ENCODE peak calls at places on chromosomes 6 and 20, in nine cellular contexts. One of them, this sample, is unnamed.

GRCh38 chr6:127566671-127567070 is 10.3 kb upstream of the C6orf58 start:
- DNase-seq in tibial artery: no peak
- DNase-seq in B cell: no peak
- DNase-seq in gastrocnemius medialis: no peak
- DNase-seq in HFFc6: no peak
- DNase-seq in natural killer cell: no peak
- DNase-seq in neural progenitor cell: no peak
- DNase-seq in esophagus muscularis mucosa: no peak
- DNase-seq in neural crest cell: no peak
- DNase-seq in this sample: no peak

GRCh38 chr20:25508083-25508770 is 77.1 kb downstream of the NINL start:
- DNase-seq in gastrocnemius medialis: no peak
- DNase-seq in neural crest cell: no peak
- DNase-seq in tibial artery: no peak
- DNase-seq in natural killer cell: no peak
- DNase-seq in B cell: no peak
- DNase-seq in HFFc6: peak
- DNase-seq in esophagus muscularis mucosa: no peak
- DNase-seq in neural progenitor cell: no peak
- DNase-seq in this sample: no peak

GRCh38 chr6:155487362-155488130 is 31.9 kb upstream of the NOX3 start:
- DNase-seq in neural crest cell: no peak
- DNase-seq in B cell: no peak
- DNase-seq in natural killer cell: no peak
- DNase-seq in tibial artery: no peak
- DNase-seq in esophagus muscularis mucosa: no peak
- DNase-seq in gastrocnemius medialis: no peak
- DNase-seq in neural progenitor cell: no peak
- DNase-seq in HFFc6: no peak
- DNase-seq in this sample: no peak

GRCh38 chr6:54173084-54173483 is 61.8 kb downstream of the MLIP start:
- DNase-seq in neural progenitor cell: no peak
- DNase-seq in gastrocnemius medialis: no peak
- DNase-seq in tibial artery: no peak
- DNase-seq in B cell: no peak
- DNase-seq in esophagus muscularis mucosa: no peak
- DNase-seq in HFFc6: no peak
- DNase-seq in natural killer cell: no peak
- DNase-seq in neural crest cell: no peak
- DNase-seq in this sample: no peak

GRCh38 chr20:44370639-44371218 is 15.2 kb downstream of the HNF4A start:
- DNase-seq in esophagus muscularis mucosa: no peak
- DNase-seq in HFFc6: no peak
- DNase-seq in neural crest cell: no peak
- DNase-seq in B cell: no peak
- DNase-seq in neural progenitor cell: no peak
- DNase-seq in tibial artery: no peak
- DNase-seq in gastrocnemius medialis: no peak
- DNase-seq in natural killer cell: no peak
- DNase-seq in this sample: no peak

GRCh38 chr20:2816583-2817340 is 598 bp downstream of the TMEM239 start:
- DNase-seq in HFFc6: no peak
- DNase-seq in neural crest cell: no peak
- DNase-seq in natural killer cell: no peak
- DNase-seq in neural progenitor cell: peak
- DNase-seq in gastrocnemius medialis: no peak
- DNase-seq in B cell: no peak
- DNase-seq in tibial artery: no peak
- DNase-seq in esophagus muscularis mucosa: no peak
- DNase-seq in this sample: no peak

GRCh38 chr6:99434702-99435530 is 9.8 kb upstream of the PNISR start:
- DNase-seq in HFFc6: peak
- DNase-seq in esophagus muscularis mucosa: no peak
- DNase-seq in neural progenitor cell: no peak
- DNase-seq in natural killer cell: no peak
- DNase-seq in neural crest cell: no peak
- DNase-seq in B cell: no peak
- DNase-seq in gastrocnemius medialis: no peak
- DNase-seq in tibial artery: no peak
- DNase-seq in this sample: no peak

GRCh38 chr6:148182378-148182777 is 160.3 kb upstream of the SASH1 start:
- DNase-seq in B cell: no peak
- DNase-seq in neural progenitor cell: no peak
- DNase-seq in neural crest cell: no peak
- DNase-seq in tibial artery: no peak
- DNase-seq in natural killer cell: no peak
- DNase-seq in esophagus muscularis mucosa: no peak
- DNase-seq in HFFc6: no peak
- DNase-seq in gastrocnemius medialis: no peak
- DNase-seq in this sample: no peak

GRCh38 chr6:139965393-139965792 is 590.9 kb upstream of the CITED2 start:
- DNase-seq in HFFc6: no peak
- DNase-seq in neural progenitor cell: no peak
- DNase-seq in tibial artery: no peak
- DNase-seq in gastrocnemius medialis: no peak
- DNase-seq in natural killer cell: no peak
- DNase-seq in neural crest cell: no peak
- DNase-seq in B cell: no peak
- DNase-seq in esophagus muscularis mucosa: no peak
- DNase-seq in this sample: no peak

GRCh38 chr6:3363296-3364025 is 93.4 kb downstream of the SLC22A23 start:
- DNase-seq in neural crest cell: no peak
- DNase-seq in neural progenitor cell: no peak
- DNase-seq in tibial artery: no peak
- DNase-seq in esophagus muscularis mucosa: no peak
- DNase-seq in gastrocnemius medialis: no peak
- DNase-seq in B cell: no peak
- DNase-seq in HFFc6: no peak
- DNase-seq in natural killer cell: no peak
- DNase-seq in this sample: no peak

GRCh38 chr6:43964659-43965570 is 162.3 kb downstream of the MRPL14 start:
- DNase-seq in esophagus muscularis mucosa: no peak
- DNase-seq in natural killer cell: no peak
- DNase-seq in B cell: no peak
- DNase-seq in neural crest cell: no peak
- DNase-seq in HFFc6: no peak
- DNase-seq in tibial artery: no peak
- DNase-seq in gastrocnemius medialis: no peak
- DNase-seq in neural progenitor cell: no peak
- DNase-seq in this sample: no peak

GRCh38 chr6:15527838-15528617 is 134.8 kb downstream of the DTNBP1 start:
- DNase-seq in B cell: no peak
- DNase-seq in neural progenitor cell: no peak
- DNase-seq in neural crest cell: no peak
- DNase-seq in HFFc6: no peak
- DNase-seq in natural killer cell: no peak
- DNase-seq in esophagus muscularis mucosa: no peak
- DNase-seq in gastrocnemius medialis: no peak
- DNase-seq in tibial artery: no peak
- DNase-seq in this sample: no peak

GRCh38 chr20:64144144-64144912 is 19.9 kb upstream of the MYT1 start:
- DNase-seq in esophagus muscularis mucosa: no peak
- DNase-seq in natural killer cell: no peak
- DNase-seq in gastrocnemius medialis: no peak
- DNase-seq in neural progenitor cell: no peak
- DNase-seq in B cell: no peak
- DNase-seq in tibial artery: no peak
- DNase-seq in HFFc6: no peak
- DNase-seq in neural crest cell: no peak
- DNase-seq in this sample: no peak

GRCh38 chr20:19710336-19710721 is 47.7 kb upstream of the RIN2 start:
- DNase-seq in esophagus muscularis mucosa: no peak
- DNase-seq in neural progenitor cell: no peak
- DNase-seq in B cell: no peak
- DNase-seq in natural killer cell: no peak
- DNase-seq in tibial artery: no peak
- DNase-seq in gastrocnemius medialis: no peak
- DNase-seq in HFFc6: no peak
- DNase-seq in neural crest cell: no peak
- DNase-seq in this sample: no peak

GRCh38 chr20:22352019-22352418 is 232.4 kb downstream of the FOXA2 start:
- DNase-seq in esophagus muscularis mucosa: peak
- DNase-seq in natural killer cell: no peak
- DNase-seq in neural progenitor cell: no peak
- DNase-seq in tibial artery: no peak
- DNase-seq in HFFc6: no peak
- DNase-seq in B cell: no peak
- DNase-seq in gastrocnemius medialis: no peak
- DNase-seq in neural crest cell: no peak
- DNase-seq in this sample: no peak

GRCh38 chr6:111486921-111487320 is 3.9 kb upstream of the REV3L start:
- DNase-seq in gastrocnemius medialis: peak
- DNase-seq in neural crest cell: no peak
- DNase-seq in tibial artery: no peak
- DNase-seq in B cell: no peak
- DNase-seq in HFFc6: no peak
- DNase-seq in neural progenitor cell: no peak
- DNase-seq in natural killer cell: no peak
- DNase-seq in esophagus muscularis mucosa: no peak
- DNase-seq in this sample: no peak

GRCh38 chr20:10667560-10668167 is 6.1 kb downstream of the JAG1 start:
- DNase-seq in natural killer cell: no peak
- DNase-seq in gastrocnemius medialis: no peak
- DNase-seq in B cell: no peak
- DNase-seq in tibial artery: no peak
- DNase-seq in HFFc6: no peak
- DNase-seq in neural crest cell: no peak
- DNase-seq in esophagus muscularis mucosa: no peak
- DNase-seq in neural progenitor cell: peak
- DNase-seq in this sample: no peak
- TF ChIP-seq CTCF in natural killer cell: no peak
- TF ChIP-seq CTCF in gastrocnemius medialis: no peak
- TF ChIP-seq CTCF in B cell: no peak
- TF ChIP-seq CTCF in tibial artery: peak
- TF ChIP-seq CTCF in HFFc6: no peak
- TF ChIP-seq CTCF in neural crest cell: no peak
- TF ChIP-seq CTCF in esophagus muscularis mucosa: no peak
- TF ChIP-seq CTCF in neural progenitor cell: no peak
- TF ChIP-seq CTCF in this sample: no peak

DNA sequence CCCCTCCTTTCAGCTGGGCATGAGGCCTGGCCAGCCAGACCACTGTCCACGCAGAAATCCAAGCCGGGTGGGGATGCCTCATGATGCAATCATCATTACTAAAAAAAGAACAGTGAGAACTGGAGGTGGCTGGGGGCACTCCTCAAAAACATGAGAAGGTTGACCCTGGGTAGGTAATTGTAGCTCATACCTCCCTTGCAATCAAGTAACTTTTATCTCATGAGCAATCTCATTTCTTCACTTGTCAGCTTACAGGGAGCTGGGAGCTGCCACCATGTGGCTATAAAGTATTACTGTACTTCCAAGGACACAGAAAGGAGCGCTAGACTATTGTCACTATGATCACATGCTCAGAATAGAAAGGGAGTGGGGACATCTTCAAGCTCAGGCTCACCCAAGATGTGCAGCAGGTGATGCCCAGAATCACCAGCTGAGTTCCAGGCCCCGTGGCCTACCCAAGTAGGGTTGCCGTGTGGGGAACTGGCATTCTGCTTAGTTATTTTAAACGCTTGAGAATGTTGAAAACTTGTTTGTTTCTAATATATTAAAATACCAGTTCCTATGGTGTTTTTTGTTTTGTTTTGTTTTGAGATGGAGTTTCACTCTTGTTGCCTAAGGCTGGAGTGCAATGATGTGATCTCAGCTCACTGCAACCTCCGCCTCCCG is 3.0 kb upstream of the CDH26 start:
- DNase-seq in esophagus muscularis mucosa: no peak
- DNase-seq in neural crest cell: no peak
- DNase-seq in tibial artery: no peak
- DNase-seq in HFFc6: peak
- DNase-seq in natural killer cell: no peak
- DNase-seq in B cell: no peak
- DNase-seq in gastrocnemius medialis: peak
- DNase-seq in neural progenitor cell: peak
- DNase-seq in this sample: no peak
- TF ChIP-seq CTCF in esophagus muscularis mucosa: no peak
- TF ChIP-seq CTCF in neural crest cell: peak
- TF ChIP-seq CTCF in tibial artery: peak
- TF ChIP-seq CTCF in HFFc6: peak
- TF ChIP-seq CTCF in natural killer cell: no peak
- TF ChIP-seq CTCF in B cell: no peak
- TF ChIP-seq CTCF in gastrocnemius medialis: peak
- TF ChIP-seq CTCF in neural progenitor cell: peak
- TF ChIP-seq CTCF in this sample: peak

DNA sequence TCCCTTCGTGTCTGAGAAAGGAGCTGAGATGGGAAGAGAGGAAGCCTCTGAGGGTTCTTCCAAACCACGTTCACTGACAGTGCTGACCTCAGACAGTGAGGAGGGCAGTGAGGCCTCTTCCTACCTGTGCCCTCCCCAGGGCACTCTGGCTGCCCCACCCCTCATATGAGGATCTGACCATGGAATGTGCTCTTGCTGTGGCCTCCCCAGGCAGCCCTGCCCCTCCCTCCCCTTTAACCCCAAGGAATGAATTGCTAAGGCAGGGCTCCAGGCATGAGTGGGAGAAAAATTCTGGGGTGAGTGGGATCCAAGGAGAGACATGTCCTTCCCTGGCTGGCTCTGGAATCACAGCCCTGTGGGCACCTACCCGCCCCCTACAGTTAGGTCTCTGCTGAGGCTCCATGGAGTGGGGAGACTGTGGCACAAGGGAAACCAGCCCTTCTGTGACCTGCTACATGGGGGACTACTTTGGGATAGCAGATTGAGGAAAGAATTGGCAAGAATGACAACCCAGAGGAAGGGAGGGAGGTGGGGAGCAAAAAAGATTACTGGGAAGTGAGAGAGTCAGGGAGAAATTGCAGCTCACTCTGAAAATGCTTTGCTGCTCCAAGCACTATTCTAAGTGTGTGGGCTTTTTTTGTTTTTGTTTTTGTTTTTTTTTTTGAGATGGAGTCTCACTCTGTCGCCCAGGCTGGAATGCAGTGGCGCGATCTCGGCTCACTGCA is 29.4 kb downstream of the TNXB start:
- DNase-seq in gastrocnemius medialis: no peak
- DNase-seq in natural killer cell: no peak
- DNase-seq in neural progenitor cell: no peak
- DNase-seq in tibial artery: no peak
- DNase-seq in HFFc6: no peak
- DNase-seq in esophagus muscularis mucosa: no peak
- DNase-seq in neural crest cell: no peak
- DNase-seq in B cell: no peak
- DNase-seq in this sample: no peak
- TF ChIP-seq CTCF in gastrocnemius medialis: no peak
- TF ChIP-seq CTCF in natural killer cell: no peak
- TF ChIP-seq CTCF in neural progenitor cell: no peak
- TF ChIP-seq CTCF in tibial artery: no peak
- TF ChIP-seq CTCF in HFFc6: no peak
- TF ChIP-seq CTCF in esophagus muscularis mucosa: no peak
- TF ChIP-seq CTCF in neural crest cell: no peak
- TF ChIP-seq CTCF in B cell: no peak
- TF ChIP-seq CTCF in this sample: no peak

DNA sequence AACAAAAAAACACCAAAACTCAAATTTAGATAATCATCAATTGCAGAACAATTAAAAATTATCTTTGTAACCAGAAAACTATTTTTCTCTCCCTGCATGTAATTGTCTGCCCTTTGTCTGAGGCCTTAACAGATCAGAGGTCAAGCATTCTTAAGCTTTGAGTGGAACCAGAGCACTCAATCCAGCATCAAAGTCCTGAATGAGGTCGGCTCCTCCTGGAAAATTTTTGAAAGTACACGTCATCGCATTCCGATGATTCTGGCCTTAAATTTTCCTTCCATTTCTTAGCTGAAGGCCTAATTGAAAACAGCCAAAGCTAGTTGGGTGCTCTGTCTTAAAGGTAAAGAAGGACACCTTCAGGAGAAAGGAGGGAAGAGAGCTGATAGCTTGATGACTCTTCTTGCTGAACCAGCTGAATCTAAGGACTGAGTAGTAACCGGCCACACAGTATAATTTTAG is 510.2 kb upstream of the SULF2 start:
- DNase-seq in neural progenitor cell: peak
- DNase-seq in HFFc6: peak
- DNase-seq in tibial artery: no peak
- DNase-seq in esophagus muscularis mucosa: no peak
- DNase-seq in natural killer cell: no peak
- DNase-seq in B cell: no peak
- DNase-seq in neural crest cell: no peak
- DNase-seq in gastrocnemius medialis: no peak
- DNase-seq in this sample: no peak
- TF ChIP-seq CTCF in neural progenitor cell: peak
- TF ChIP-seq CTCF in HFFc6: peak
- TF ChIP-seq CTCF in tibial artery: peak
- TF ChIP-seq CTCF in esophagus muscularis mucosa: peak
- TF ChIP-seq CTCF in natural killer cell: no peak
- TF ChIP-seq CTCF in B cell: no peak
- TF ChIP-seq CTCF in neural crest cell: peak
- TF ChIP-seq CTCF in gastrocnemius medialis: no peak
- TF ChIP-seq CTCF in this sample: no peak

This sample was measured in CD14-positive monocyte.